ENCODE peak calls at places on chromosomes 12 and 14, in ten cellular contexts. E, Z, W, M, O, X, L, F, J and Q are unnamed samples.

GRCh38 chr12:132921685-132922084 is 34.3 kb upstream of the CHFR start:
- DNase-seq in X (peak), L (no peak), J (no peak), M (no peak), E (no peak), O (no peak), Z (no peak), W (no peak), F (no peak), Q (no peak)

GRCh38 chr14:65287264-65288131 is 125.0 kb upstream of the FUT8 start:
- DNase-seq in Z (no peak), E (no peak), J (peak), L (no peak), X (no peak), F (peak), M (no peak), O (no peak), W (peak), Q (no peak)

GRCh38 chr14:51828017-51828797 is 32.2 kb upstream of the GNG2 start:
- DNase-seq in M (no peak), J (peak), E (peak), F (peak), O (peak), X (no peak), W (peak), Z (peak), L (peak), Q (no peak)

GRCh38 chr14:61343991-61344405 is 22.6 kb downstream of the PRKCH start:
- DNase-seq in Z (peak), O (no peak), X (no peak), J (no peak), F (no peak), L (no peak), M (no peak), W (no peak), E (no peak), Q (no peak)

GRCh38 chr14:61563162-61563511 is 132.2 kb upstream of the HIF1A start:
- DNase-seq in O (no peak), M (no peak), F (no peak), E (no peak), X (no peak), L (no peak), W (no peak), Z (no peak), J (no peak), Q (no peak)

GRCh38 chr12:73274972-73275371 is 1002.8 kb downstream of the TRHDE start:
- DNase-seq in M (no peak), O (no peak), Z (no peak), X (no peak), W (no peak), L (no peak), F (no peak), J (no peak), E (no peak), Q (no peak)

GRCh38 chr12:89468648-89469326 is 55.8 kb downstream of the GALNT4 start:
- DNase-seq in X (no peak), O (no peak), Z (no peak), F (no peak), E (no peak), L (no peak), W (peak), J (peak), M (no peak), Q (no peak)

GRCh38 chr14:69879175-69880047 is at the start of gene SMOC1:
- DNase-seq in J (peak), L (no peak), O (peak), W (peak), F (no peak), X (peak), M (peak), E (peak), Z (peak), Q (no peak)

GRCh38 chr14:57729208-57730187 is 136.4 kb downstream of the SLC35F4 start:
- DNase-seq in O (no peak), F (no peak), Z (no peak), L (no peak), M (no peak), E (no peak), X (peak), J (no peak), W (no peak), Q (no peak)

GRCh38 chr14:52071675-52072074 is 2.8 kb upstream of the NID2 start:
- DNase-seq in L (no peak), W (no peak), O (peak), M (no peak), F (no peak), J (no peak), Z (peak), X (no peak), E (no peak), Q (no peak)

GRCh38 chr14:66072190-66072905 is 413.8 kb upstream of the CCDC196 start:
- DNase-seq in Z (no peak), M (no peak), L (no peak), X (no peak), F (no peak), J (no peak), O (no peak), E (no peak), W (no peak), Q (no peak)

GRCh38 chr12:513446-513845 is 53.7 kb downstream of the B4GALNT3 start:
- DNase-seq in F (no peak), E (no peak), L (no peak), M (no peak), J (no peak), Z (no peak), W (no peak), O (no peak), X (no peak), Q (no peak)

GRCh38 chr14:81384900-81385299 is 15.2 kb downstream of the STON2 start:
- DNase-seq in L (peak), W (no peak), M (no peak), X (no peak), J (no peak), F (no peak), O (peak), Z (peak), E (no peak), Q (no peak)

GRCh38 chr12:101793401-101793800 is 37.4 kb downstream of the GNPTAB start:
- DNase-seq in J (no peak), F (no peak), L (peak), E (no peak), M (no peak), Z (peak), X (no peak), O (peak), W (peak), Q (no peak)

GRCh38 chr12:108560752-108561719 is at the start of gene SART3:
- DNase-seq in M (peak), W (peak), Z (peak), L (peak), J (peak), X (peak), F (peak), E (peak), O (peak), Q (peak)

GRCh38 chr12:39831587-39832315 is 212.1 kb upstream of the ABCD2 start:
- DNase-seq in M (no peak), J (no peak), Z (peak), L (no peak), O (peak), W (no peak), F (no peak), X (peak), E (no peak), Q (no peak)

GRCh38 chr12:111412007-111412829 is 6.5 kb downstream of the SH2B3 start:
- DNase-seq in M (no peak), F (no peak), J (no peak), Z (no peak), O (peak), W (no peak), E (no peak), L (no peak), X (no peak), Q (no peak)

GRCh38 chr12:75602111-75602510 is 90.7 kb upstream of the KRR1 start:
- DNase-seq in O (no peak), E (no peak), Z (no peak), J (no peak), L (no peak), X (peak), F (no peak), W (no peak), M (no peak), Q (no peak)

GRCh38 chr12:52844386-52844785 is 4.4 kb downstream of the KRT78 start:
- DNase-seq in X (no peak), L (no peak), F (no peak), W (no peak), J (no peak), M (no peak), Z (no peak), E (no peak), O (no peak), Q (no peak)

GRCh38 chr12:115407036-115407435 is 723.1 kb upstream of the TBX3 start:
- DNase-seq in E (no peak), F (no peak), X (no peak), O (no peak), J (no peak), L (no peak), M (no peak), W (no peak), Z (no peak), Q (no peak)

GRCh38 chr14:32694795-32695449 is 243.8 kb upstream of the NPAS3 start:
- DNase-seq in M (no peak), X (no peak), E (no peak), L (no peak), J (no peak), W (no peak), O (no peak), F (no peak), Z (no peak), Q (no peak)

GRCh38 chr12:94674835-94675234 is 24.5 kb upstream of the TMCC3 start:
- DNase-seq in E (no peak), X (no peak), M (no peak), J (no peak), L (no peak), F (no peak), Z (no peak), O (no peak), W (no peak), Q (no peak)

GRCh38 chr14:76917158-76917596 is 91.0 kb downstream of the LRRC74A start:
- DNase-seq in J (no peak), Z (peak), M (peak), X (peak), O (peak), F (no peak), W (no peak), E (peak), L (peak), Q (no peak)

GRCh38 chr12:116528498-116528897 is 30.7 kb upstream of the MAP1LC3B2 start:
- DNase-seq in F (no peak), L (peak), O (no peak), Z (peak), W (no peak), X (no peak), E (no peak), M (no peak), J (no peak), Q (no peak)

GRCh38 chr14:93974833-93975232 is 1.5 kb downstream of the ASB2 start:
- DNase-seq in X (no peak), Z (no peak), F (no peak), J (no peak), M (no peak), O (no peak), L (no peak), W (no peak), E (no peak), Q (no peak)

GRCh38 chr12:122437656-122438121 is 15.2 kb upstream of the CLIP1 start:
- DNase-seq in F (no peak), E (peak), Z (peak), M (peak), J (no peak), W (no peak), O (peak), L (peak), X (no peak), Q (peak)

GRCh38 chr14:73740921-73741326 is 26.7 kb upstream of the PNMA1 start:
- DNase-seq in M (peak), Z (peak), O (no peak), L (peak), E (peak), J (no peak), F (no peak), W (no peak), X (no peak), Q (no peak)

GRCh38 chr14:101581806-101582205 is 20.5 kb downstream of the DIO3 start:
- DNase-seq in O (no peak), L (no peak), M (no peak), F (no peak), E (no peak), X (no peak), W (no peak), Z (no peak), J (no peak), Q (no peak)

GRCh38 chr12:27319394-27319793 is 13.2 kb upstream of the BMAL2 start:
- DNase-seq in F (no peak), O (no peak), W (no peak), L (peak), J (no peak), M (no peak), E (peak), Z (peak), X (no peak), Q (no peak)

GRCh38 chr12:55738113-55739024 is 4.6 kb upstream of the GDF11 start:
- DNase-seq in O (peak), W (peak), F (peak), J (peak), X (peak), L (peak), E (peak), M (peak), Z (peak), Q (peak)

GRCh38 chr12:34347367-34347766 is 325.1 kb downstream of the ALG10 start:
- DNase-seq in J (no peak), W (no peak), E (peak), O (peak), F (no peak), Z (no peak), X (peak), M (no peak), L (no peak), Q (peak)

GRCh38 chr14:22112004-22112403 is 438.4 kb upstream of the OR4E1 start:
- DNase-seq in W (peak), F (peak), M (peak), J (peak), X (peak), E (peak), Z (peak), O (peak), L (no peak), Q (peak)

GRCh38 chr12:88951860-88952483 is 371.7 kb upstream of the KITLG start:
- DNase-seq in M (no peak), L (no peak), J (no peak), W (no peak), Z (no peak), O (no peak), E (no peak), F (no peak), X (no peak), Q (no peak)

GRCh38 chr12:3359478-3359877 is 131.5 kb upstream of the PRMT8 start:
- DNase-seq in M (no peak), W (no peak), F (no peak), L (no peak), E (no peak), X (no peak), O (no peak), Z (no peak), J (no peak), Q (no peak)

GRCh38 chr12:109739747-109740693 is 26.4 kb downstream of the FAM222A start:
- DNase-seq in L (no peak), J (peak), E (no peak), M (no peak), Z (no peak), F (no peak), W (no peak), X (peak), O (peak), Q (no peak)

GRCh38 chr14:74566174-74567125 is 45.6 kb downstream of the LTBP2 start:
- DNase-seq in L (no peak), F (no peak), X (no peak), M (no peak), E (peak), Z (peak), W (no peak), J (no peak), O (peak), Q (no peak)

GRCh38 chr12:1171657-1172056 is 180.6 kb downstream of the ERC1 start:
- DNase-seq in J (no peak), X (peak), E (peak), Z (peak), L (no peak), F (no peak), W (no peak), M (no peak), O (peak), Q (no peak)